ENCODE peak calls at places on chromosomes 12 and 14, in five cellular contexts. Y is transverse colon, C is heart left ventricle, W is suprapubic skin, O is endothelial cell. M is an unnamed sample.

GRCh38 chr12:95943231-95943842 is at the start of gene AMDHD1:
- DNase-seq in Y (peak), C (peak), W (peak), O (peak), M (peak)

GRCh38 chr12:80709811-80710726 is 2.6 kb downstream of the MYF6 start:
- DNase-seq in Y (no peak), C (no peak), W (no peak), O (no peak), M (no peak)

GRCh38 chr12:47808574-47809380 is 10.9 kb downstream of the HDAC7 start:
- DNase-seq in Y (peak), C (peak), W (peak), O (no peak), M (peak)

GRCh38 chr12:96136720-96137378 is 57.3 kb upstream of the ELK3 start:
- DNase-seq in Y (no peak), C (no peak), W (no peak), O (no peak), M (peak)

GRCh38 chr12:31815096-31815495 is 86.3 kb upstream of the AMN1 start:
- DNase-seq in Y (no peak), C (no peak), W (no peak), O (no peak), M (no peak)

GRCh38 chr12:132003846-132004245 is 54.1 kb downstream of the EP400 start:
- DNase-seq in Y (no peak), C (no peak), W (no peak), O (no peak), M (peak)

GRCh38 chr14:30935445-30935844 is 61.1 kb downstream of the COCH start:
- DNase-seq in Y (no peak), C (no peak), W (no peak), O (no peak), M (no peak)

GRCh38 chr12:6836851-6837250 is 3.9 kb upstream of the GNB3 start:
- DNase-seq in Y (no peak), C (no peak), W (no peak), O (no peak), M (no peak)

GRCh38 chr12:124633269-124633953 is 66.0 kb upstream of the NCOR2 start:
- DNase-seq in Y (peak), C (no peak), W (no peak), O (no peak), M (peak)

GRCh38 chr12:118120579-118121363 is 15.2 kb upstream of the PEBP1 start:
- DNase-seq in Y (peak), C (peak), W (peak), O (peak), M (peak)

GRCh38 chr14:102630405-102630804 is 38.0 kb downstream of the RCOR1 start:
- DNase-seq in Y (no peak), C (no peak), W (no peak), O (no peak), M (no peak)

GRCh38 chr12:49664591-49665146 is 41.3 kb downstream of the PRPF40B start:
- DNase-seq in Y (no peak), C (no peak), W (no peak), O (peak), M (no peak)

GRCh38 chr14:104666981-104667380 is 22.4 kb upstream of the INF2 start:
- DNase-seq in Y (no peak), C (no peak), W (no peak), O (no peak), M (no peak)

GRCh38 chr12:45214739-45215418 is 1.0 kb upstream of the ANO6 start:
- DNase-seq in Y (no peak), C (no peak), W (no peak), O (no peak), M (peak)

GRCh38 chr12:85029456-85029855 is 6.6 kb downstream of the TSPAN19 start:
- DNase-seq in Y (no peak), C (no peak), W (no peak), O (no peak), M (peak)

GRCh38 chr14:75083271-75083670 is 13.8 kb downstream of the ZC2HC1C start:
- DNase-seq in Y (no peak), C (no peak), W (no peak), O (no peak), M (no peak)

GRCh38 chr14:56660677-56661389 is 81.2 kb downstream of the TMEM260 start:
- DNase-seq in Y (no peak), C (no peak), W (no peak), O (no peak), M (no peak)

GRCh38 chr12:4116251-4117111 is 157.1 kb upstream of the CCND2 start:
- DNase-seq in Y (peak), C (no peak), W (no peak), O (no peak), M (peak)

GRCh38 chr12:90331262-90331661 is 622.6 kb upstream of the ATP2B1 start:
- DNase-seq in Y (no peak), C (no peak), W (no peak), O (no peak), M (no peak)

GRCh38 chr14:105458571-105458970 is 16.1 kb upstream of the CRIP2 start:
- DNase-seq in Y (no peak), C (peak), W (no peak), O (no peak), M (no peak)

GRCh38 chr12:68913682-68914081 is 19.3 kb downstream of the CPM start:
- DNase-seq in Y (no peak), C (no peak), W (no peak), O (no peak), M (peak)

GRCh38 chr14:60250318-60251035 is 1.5 kb downstream of the PPM1A start:
- DNase-seq in Y (peak), C (no peak), W (no peak), O (peak), M (peak)

GRCh38 chr12:38886064-38886463 is 19.3 kb downstream of the CPNE8 start:
- DNase-seq in Y (peak), C (no peak), W (no peak), O (no peak), M (peak)

GRCh38 chr12:116135209-116135930 is 142.1 kb downstream of the MED13L start:
- DNase-seq in Y (no peak), C (no peak), W (no peak), O (no peak), M (peak)

GRCh38 chr14:105092124-105092911 is 27.1 kb upstream of the GPR132 start:
- DNase-seq in Y (peak), C (peak), W (peak), O (no peak), M (no peak)

GRCh38 chr12:50232771-50233209 is 50.5 kb downstream of the LIMA1 start:
- DNase-seq in Y (no peak), C (no peak), W (no peak), O (no peak), M (no peak)

GRCh38 chr14:51297066-51297465 is 57.0 kb downstream of the TMX1 start:
- DNase-seq in Y (no peak), C (no peak), W (no peak), O (no peak), M (no peak)

GRCh38 chr12:1930816-1931597 is 12.6 kb upstream of the CACNA2D4 start:
- DNase-seq in Y (no peak), C (no peak), W (no peak), O (no peak), M (no peak)

GRCh38 chr14:49933128-49933527 is 40.2 kb downstream of the ARF6 start:
- DNase-seq in Y (no peak), C (no peak), W (no peak), O (no peak), M (no peak)

GRCh38 chr14:49933704-49934103 is 40.8 kb downstream of the ARF6 start:
- DNase-seq in Y (no peak), C (no peak), W (no peak), O (no peak), M (no peak)

GRCh38 chr14:49934638-49935037 is 41.8 kb downstream of the ARF6 start:
- DNase-seq in Y (no peak), C (no peak), W (no peak), O (no peak), M (peak)

GRCh38 chr14:49931523-49931922 is 38.6 kb downstream of the ARF6 start:
- DNase-seq in Y (no peak), C (no peak), W (no peak), O (no peak), M (no peak)

GRCh38 chr14:49935526-49935925 is 42.6 kb downstream of the ARF6 start:
- DNase-seq in Y (no peak), C (no peak), W (no peak), O (no peak), M (no peak)
- TF ChIP-seq CTCF in Y (no peak), C (no peak), W (no peak), O (no peak), M (no peak)

GRCh38 chr12:107079172-107080011 is 14.0 kb downstream of the CRY1 start:
- DNase-seq in Y (no peak), C (no peak), W (no peak), O (no peak), M (peak)
- TF ChIP-seq CTCF in Y (peak), C (no peak), W (no peak), O (peak), M (peak)

GRCh38 chr14:76947078-76947837 is 81.2 kb downstream of the IRF2BPL start:
- DNase-seq in Y (peak), C (peak), W (peak), O (peak), M (peak)
- TF ChIP-seq CTCF in Y (peak), C (peak), W (no peak), O (no peak), M (peak)

DNA sequence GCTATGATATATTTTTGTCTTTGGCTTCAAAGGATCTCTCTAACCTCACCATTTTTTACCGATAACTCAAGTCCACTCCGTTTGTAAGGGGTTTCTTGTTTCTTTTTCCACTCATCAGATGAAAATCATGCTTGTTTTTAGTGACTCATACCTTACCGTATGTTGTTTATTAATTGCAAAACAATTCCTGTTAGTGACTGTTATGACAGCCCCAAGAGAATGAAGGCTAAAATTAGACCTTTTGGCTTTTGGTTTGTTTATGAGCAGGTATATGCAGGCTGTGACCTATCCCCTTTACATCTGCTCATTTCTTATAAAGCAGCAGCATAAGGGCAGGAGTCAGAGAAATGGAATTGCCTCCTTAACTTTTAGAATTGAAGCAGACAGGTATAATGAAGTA is 319.8 kb downstream of the CEP128 start:
- DNase-seq in Y (no peak), C (no peak), W (no peak), O (no peak), M (peak)
- TF ChIP-seq CTCF in Y (no peak), C (no peak), W (no peak), O (no peak), M (no peak)

GRCh38 chr12:105085537-105085936 is 1.3 kb upstream of the ALDH1L2 start:
- DNase-seq in Y (no peak), C (no peak), W (no peak), O (no peak), M (no peak)
- TF ChIP-seq CTCF in Y (no peak), C (no peak), W (no peak), O (no peak), M (no peak)

DNA sequence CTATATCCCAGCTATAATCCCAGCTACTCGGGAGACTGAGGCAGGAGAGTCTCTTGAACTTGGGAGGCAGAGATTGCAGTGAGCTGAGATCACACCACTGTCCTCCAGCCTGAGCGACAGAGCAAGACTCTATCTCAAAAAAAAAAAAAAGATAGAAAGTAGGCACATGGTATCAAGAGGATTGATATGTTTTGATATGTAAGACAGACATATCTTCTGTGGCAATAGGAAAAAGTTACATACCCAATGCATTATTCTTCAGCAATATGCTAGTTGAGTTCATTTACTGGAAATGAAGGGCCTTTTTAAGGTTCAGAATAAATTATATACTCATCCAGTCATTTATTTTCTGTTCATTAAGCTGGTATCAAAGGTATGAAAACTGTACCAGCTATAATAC is 393.4 kb downstream of the GLT1D1 start:
- DNase-seq in Y (no peak), C (no peak), W (no peak), O (no peak), M (no peak)
- TF ChIP-seq CTCF in Y (no peak), C (no peak), W (no peak), O (no peak), M (no peak)

GRCh38 chr14:96811985-96812667 is 14.9 kb downstream of the VRK1 start:
- DNase-seq in Y (no peak), C (no peak), W (no peak), O (no peak), M (no peak)
- TF ChIP-seq CTCF in Y (no peak), C (no peak), W (no peak), O (no peak), M (no peak)